ENCODE peak calls at places on chromosomes 6 and 20, in five cellular contexts. One of them, this sample, is unnamed.

GRCh38 chr20:44643596-44644383 is 7.7 kb downstream of the ADA start:
- DNase-seq in astrocyte: peak
- DNase-seq in GM23248: peak
- DNase-seq in fibroblast of lung: peak
- DNase-seq in HCT116: no peak
- DNase-seq in this sample: peak

GRCh38 chr6:4396032-4396431 is 260.7 kb upstream of the ECI2 start:
- DNase-seq in astrocyte: no peak
- DNase-seq in fibroblast of lung: no peak
- DNase-seq in HCT116: no peak
- DNase-seq in GM23248: peak
- DNase-seq in this sample: no peak

GRCh38 chr20:17730069-17730468 is 30.3 kb downstream of the BANF2 start:
- DNase-seq in HCT116: no peak
- DNase-seq in astrocyte: no peak
- DNase-seq in fibroblast of lung: no peak
- DNase-seq in GM23248: no peak
- DNase-seq in this sample: no peak

GRCh38 chr6:49052901-49053300 is 410.2 kb downstream of the MMUT start:
- DNase-seq in GM23248: no peak
- DNase-seq in fibroblast of lung: peak
- DNase-seq in astrocyte: peak
- DNase-seq in HCT116: no peak
- DNase-seq in this sample: no peak

GRCh38 chr6:140380371-140381218 is 1006.1 kb upstream of the CITED2 start:
- DNase-seq in HCT116: no peak
- DNase-seq in fibroblast of lung: peak
- DNase-seq in astrocyte: peak
- DNase-seq in GM23248: peak
- DNase-seq in this sample: no peak

GRCh38 chr6:113449051-113449450 is 408.1 kb upstream of the MARCKS start:
- DNase-seq in fibroblast of lung: peak
- DNase-seq in GM23248: peak
- DNase-seq in astrocyte: peak
- DNase-seq in HCT116: peak
- DNase-seq in this sample: no peak

GRCh38 chr20:38685853-38686473 is 38.3 kb upstream of the SLC32A1 start:
- DNase-seq in GM23248: peak
- DNase-seq in fibroblast of lung: peak
- DNase-seq in astrocyte: peak
- DNase-seq in HCT116: no peak
- DNase-seq in this sample: peak

GRCh38 chr20:4066551-4066950 is 51.2 kb upstream of the RNF24 start:
- DNase-seq in fibroblast of lung: no peak
- DNase-seq in GM23248: no peak
- DNase-seq in astrocyte: no peak
- DNase-seq in HCT116: no peak
- DNase-seq in this sample: no peak

GRCh38 chr6:53647437-53648094 is 18.0 kb downstream of the KLHL31 start:
- DNase-seq in astrocyte: no peak
- DNase-seq in HCT116: no peak
- DNase-seq in GM23248: peak
- DNase-seq in fibroblast of lung: peak
- DNase-seq in this sample: no peak

GRCh38 chr20:14828459-14828858 is 491.0 kb upstream of the FLRT3 start:
- DNase-seq in HCT116: no peak
- DNase-seq in astrocyte: no peak
- DNase-seq in GM23248: no peak
- DNase-seq in fibroblast of lung: no peak
- DNase-seq in this sample: no peak

GRCh38 chr6:137816133-137816579 is 50.9 kb upstream of the TNFAIP3 start:
- DNase-seq in HCT116: no peak
- DNase-seq in fibroblast of lung: peak
- DNase-seq in GM23248: no peak
- DNase-seq in astrocyte: no peak
- DNase-seq in this sample: no peak

GRCh38 chr6:39982720-39983119 is 48.5 kb upstream of the MOCS1 start:
- DNase-seq in fibroblast of lung: no peak
- DNase-seq in astrocyte: no peak
- DNase-seq in GM23248: no peak
- DNase-seq in HCT116: no peak
- DNase-seq in this sample: no peak

GRCh38 chr20:40251284-40251932 is 437.6 kb downstream of the MAFB start:
- DNase-seq in astrocyte: no peak
- DNase-seq in GM23248: peak
- DNase-seq in HCT116: peak
- DNase-seq in fibroblast of lung: no peak
- DNase-seq in this sample: peak

GRCh38 chr6:79710127-79710526 is 79.0 kb downstream of the SH3BGRL2 start:
- DNase-seq in HCT116: no peak
- DNase-seq in astrocyte: no peak
- DNase-seq in GM23248: no peak
- DNase-seq in fibroblast of lung: no peak
- DNase-seq in this sample: no peak

GRCh38 chr20:24406761-24407550 is 62.5 kb upstream of the SYNDIG1 start:
- DNase-seq in astrocyte: no peak
- DNase-seq in fibroblast of lung: peak
- DNase-seq in GM23248: no peak
- DNase-seq in HCT116: no peak
- DNase-seq in this sample: no peak

GRCh38 chr6:7561153-7561964 is 19.9 kb downstream of the DSP start:
- DNase-seq in fibroblast of lung: no peak
- DNase-seq in astrocyte: no peak
- DNase-seq in GM23248: peak
- DNase-seq in HCT116: no peak
- DNase-seq in this sample: no peak

GRCh38 chr20:60331688-60332300 is 373.6 kb downstream of the CDH26 start:
- DNase-seq in astrocyte: no peak
- DNase-seq in HCT116: no peak
- DNase-seq in GM23248: no peak
- DNase-seq in fibroblast of lung: no peak
- DNase-seq in this sample: no peak

GRCh38 chr20:19310541-19310940 is 98.1 kb downstream of the SLC24A3 start:
- DNase-seq in GM23248: no peak
- DNase-seq in fibroblast of lung: no peak
- DNase-seq in HCT116: no peak
- DNase-seq in astrocyte: no peak
- DNase-seq in this sample: no peak

GRCh38 chr20:59933296-59933848 is at the start of gene SYCP2:
- DNase-seq in HCT116: no peak
- DNase-seq in astrocyte: no peak
- DNase-seq in GM23248: peak
- DNase-seq in fibroblast of lung: peak
- DNase-seq in this sample: no peak

GRCh38 chr6:136104556-136104955 is 145.6 kb downstream of the MTFR2 start:
- DNase-seq in fibroblast of lung: no peak
- DNase-seq in HCT116: no peak
- DNase-seq in astrocyte: no peak
- DNase-seq in GM23248: no peak
- DNase-seq in this sample: no peak

GRCh38 chr6:77774457-77774856 is 121.6 kb downstream of the MEI4 start:
- DNase-seq in GM23248: no peak
- DNase-seq in astrocyte: no peak
- DNase-seq in fibroblast of lung: no peak
- DNase-seq in HCT116: no peak
- DNase-seq in this sample: no peak

GRCh38 chr6:140571139-140571538 is 1196.7 kb upstream of the CITED2 start:
- DNase-seq in HCT116: no peak
- DNase-seq in fibroblast of lung: peak
- DNase-seq in GM23248: peak
- DNase-seq in astrocyte: peak
- DNase-seq in this sample: no peak

GRCh38 chr6:141753180-141753579 is 379.5 kb upstream of the GJE1 start:
- DNase-seq in GM23248: no peak
- DNase-seq in astrocyte: no peak
- DNase-seq in HCT116: no peak
- DNase-seq in fibroblast of lung: no peak
- DNase-seq in this sample: no peak

GRCh38 chr6:165002358-165002757 is 307.0 kb downstream of the C6orf118 start:
- DNase-seq in GM23248: no peak
- DNase-seq in astrocyte: no peak
- DNase-seq in fibroblast of lung: no peak
- DNase-seq in HCT116: no peak
- DNase-seq in this sample: no peak

GRCh38 chr20:20752712-20753111 is 40.3 kb upstream of the RALGAPA2 start:
- DNase-seq in astrocyte: no peak
- DNase-seq in fibroblast of lung: no peak
- DNase-seq in HCT116: no peak
- DNase-seq in GM23248: no peak
- DNase-seq in this sample: no peak

DNA sequence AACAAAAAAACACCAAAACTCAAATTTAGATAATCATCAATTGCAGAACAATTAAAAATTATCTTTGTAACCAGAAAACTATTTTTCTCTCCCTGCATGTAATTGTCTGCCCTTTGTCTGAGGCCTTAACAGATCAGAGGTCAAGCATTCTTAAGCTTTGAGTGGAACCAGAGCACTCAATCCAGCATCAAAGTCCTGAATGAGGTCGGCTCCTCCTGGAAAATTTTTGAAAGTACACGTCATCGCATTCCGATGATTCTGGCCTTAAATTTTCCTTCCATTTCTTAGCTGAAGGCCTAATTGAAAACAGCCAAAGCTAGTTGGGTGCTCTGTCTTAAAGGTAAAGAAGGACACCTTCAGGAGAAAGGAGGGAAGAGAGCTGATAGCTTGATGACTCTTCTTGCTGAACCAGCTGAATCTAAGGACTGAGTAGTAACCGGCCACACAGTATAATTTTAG is 510.2 kb upstream of the SULF2 start:
- DNase-seq in fibroblast of lung: peak
- DNase-seq in HCT116: peak
- DNase-seq in GM23248: peak
- DNase-seq in astrocyte: peak
- DNase-seq in this sample: peak
- H3K9ac ChIP-seq in fibroblast of lung: no peak
- H3K9ac ChIP-seq in HCT116: no peak
- H3K9ac ChIP-seq in GM23248: peak
- H3K9ac ChIP-seq in astrocyte: peak
- H3K9ac ChIP-seq in this sample: no peak

DNA sequence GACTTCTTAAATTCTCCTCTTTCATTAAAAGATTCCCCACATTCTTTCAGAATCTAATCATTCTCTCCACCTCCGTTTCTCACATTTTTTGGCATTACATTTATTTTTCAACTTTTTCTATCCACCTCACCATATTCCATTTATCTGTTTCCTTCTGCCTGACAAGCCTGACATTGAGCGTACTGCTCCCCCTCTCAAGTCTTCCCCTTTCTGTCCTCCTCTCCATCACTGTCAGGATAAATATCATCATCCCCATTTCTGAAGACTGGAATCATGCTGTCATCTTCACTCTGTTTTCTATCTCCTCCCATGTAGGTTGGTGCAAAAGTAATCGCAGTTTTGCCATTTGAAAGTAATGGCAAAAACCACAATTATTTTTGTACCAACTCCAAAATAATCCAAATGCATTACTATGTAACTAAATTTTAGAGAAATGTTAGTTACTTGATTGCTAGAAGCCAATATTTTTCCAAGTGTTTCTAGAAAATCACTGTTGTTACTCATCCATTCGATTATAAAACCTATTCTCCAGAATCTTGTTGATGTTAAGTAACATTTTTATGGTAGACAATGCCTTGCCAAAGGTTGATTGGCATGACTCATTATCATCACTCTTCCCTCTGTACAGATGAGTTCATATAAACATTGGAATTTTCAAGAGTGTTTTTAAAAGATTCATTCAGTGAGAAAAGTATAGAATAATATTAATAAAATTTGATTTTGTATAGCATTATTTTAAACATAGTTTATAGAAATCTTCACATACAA is 292.3 kb upstream of the RNF217 start:
- DNase-seq in astrocyte: peak
- DNase-seq in fibroblast of lung: peak
- DNase-seq in GM23248: peak
- DNase-seq in HCT116: no peak
- DNase-seq in this sample: no peak
- TF ChIP-seq EZH2 in astrocyte: no peak
- TF ChIP-seq EZH2 in fibroblast of lung: no peak
- TF ChIP-seq EZH2 in GM23248: no peak
- TF ChIP-seq EZH2 in HCT116: no peak
- TF ChIP-seq EZH2 in this sample: no peak

GRCh38 chr6:43478008-43478372 is 620 bp downstream of the TJAP1 start:
- DNase-seq in GM23248: peak
- DNase-seq in fibroblast of lung: no peak
- DNase-seq in astrocyte: no peak
- DNase-seq in HCT116: no peak
- DNase-seq in this sample: no peak

GRCh38 chr6:43477235-43478007 is at the start of gene TJAP1:
- DNase-seq in GM23248: peak
- DNase-seq in fibroblast of lung: peak
- DNase-seq in astrocyte: peak
- DNase-seq in HCT116: peak
- DNase-seq in this sample: peak

GRCh38 chr6:43481591-43482242 is 4.3 kb downstream of the TJAP1 start:
- DNase-seq in fibroblast of lung: no peak
- DNase-seq in HCT116: peak
- DNase-seq in astrocyte: no peak
- DNase-seq in GM23248: no peak
- DNase-seq in this sample: no peak

GRCh38 chr6:43476744-43477143 is 626 bp upstream of the TJAP1 start:
- DNase-seq in HCT116: no peak
- DNase-seq in fibroblast of lung: no peak
- DNase-seq in GM23248: peak
- DNase-seq in astrocyte: no peak
- DNase-seq in this sample: no peak

GRCh38 chr6:43481075-43481474 is 3.7 kb downstream of the TJAP1 start:
- DNase-seq in fibroblast of lung: no peak
- DNase-seq in astrocyte: no peak
- DNase-seq in GM23248: no peak
- DNase-seq in HCT116: no peak
- DNase-seq in this sample: no peak
- H3K9ac ChIP-seq in fibroblast of lung: no peak
- H3K9ac ChIP-seq in astrocyte: no peak
- H3K9ac ChIP-seq in GM23248: no peak
- H3K9ac ChIP-seq in HCT116: no peak
- H3K9ac ChIP-seq in this sample: no peak

DNA sequence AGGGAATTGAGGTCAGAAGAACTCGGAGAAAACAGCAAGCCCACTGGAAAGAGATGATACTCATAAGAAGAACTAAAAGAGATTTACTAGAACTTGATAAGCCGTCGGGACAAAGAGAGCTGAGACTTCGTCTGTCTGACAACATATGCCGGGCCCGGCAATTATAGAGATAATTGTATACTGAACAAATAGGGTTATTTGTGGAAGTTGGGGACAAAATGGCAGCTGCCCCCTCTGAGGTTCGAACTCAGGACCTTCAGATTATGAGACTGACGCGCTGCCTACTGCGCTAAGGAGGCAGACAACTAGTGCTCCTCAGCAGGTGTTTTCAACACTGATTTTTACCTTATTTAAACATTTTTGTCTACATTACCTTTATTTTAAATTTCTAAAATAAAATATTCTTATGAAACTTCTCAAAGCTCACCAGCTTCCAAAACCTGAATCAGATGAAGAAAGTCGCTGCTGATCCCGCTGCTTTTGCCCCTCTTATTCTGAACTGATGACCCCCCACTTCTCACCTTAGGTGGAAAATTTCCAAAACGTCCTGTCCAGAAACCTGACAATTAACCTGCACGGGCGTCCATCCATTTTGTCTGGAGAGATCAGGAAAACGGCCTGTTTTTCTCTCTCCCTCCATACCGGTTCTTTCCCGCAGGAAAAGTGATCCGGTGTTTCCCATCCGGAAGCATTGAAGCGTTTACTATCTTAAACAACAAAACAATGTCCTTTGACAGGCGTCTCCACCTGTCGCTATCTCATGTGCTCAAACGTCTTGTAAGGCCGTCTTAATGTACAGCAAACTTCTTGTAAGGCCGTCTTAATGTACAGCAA is 29.5 kb upstream of the TRIM27 start:
- DNase-seq in astrocyte: peak
- DNase-seq in fibroblast of lung: peak
- DNase-seq in HCT116: peak
- DNase-seq in GM23248: peak
- DNase-seq in this sample: peak
- TF ChIP-seq EZH2 in astrocyte: no peak
- TF ChIP-seq EZH2 in fibroblast of lung: no peak
- TF ChIP-seq EZH2 in HCT116: no peak
- TF ChIP-seq EZH2 in GM23248: no peak
- TF ChIP-seq EZH2 in this sample: no peak

This sample was measured in neural progenitor cell.